ENCODE peak calls at places on chromosomes 16 and 17, in five cellular contexts. One of them, this sample, is unnamed.
A peak's percentile ranks its signal among the peaks of the same experiment; 100 is the strongest.

GRCh38 chr16:24844101-24845030 is 1.4 kb upstream of the SLC5A11 start:
- DNase-seq in heart left ventricle: no peak
- DNase-seq in esophagus squamous epithelium: no peak
- DNase-seq in NB4: no peak
- DNase-seq in HCT116: peak; percentile 42
- DNase-seq in this sample: no peak

GRCh38 chr16:56203052-56203451 is 11.8 kb downstream of the GNAO1 start:
- DNase-seq in heart left ventricle: no peak
- DNase-seq in esophagus squamous epithelium: no peak
- DNase-seq in NB4: peak; percentile 75
- DNase-seq in HCT116: peak; percentile 16
- DNase-seq in this sample: peak; percentile 39

GRCh38 chr17:30161601-30162000 is 45.0 kb downstream of the NSRP1 start:
- DNase-seq in heart left ventricle: no peak
- DNase-seq in esophagus squamous epithelium: no peak
- DNase-seq in NB4: no peak
- DNase-seq in HCT116: no peak
- DNase-seq in this sample: no peak

GRCh38 chr17:4978720-4979119 is 8.8 kb downstream of the CAMTA2 start:
- DNase-seq in heart left ventricle: no peak
- DNase-seq in esophagus squamous epithelium: no peak
- DNase-seq in NB4: peak; percentile 61
- DNase-seq in HCT116: no peak
- DNase-seq in this sample: no peak

GRCh38 chr17:80769936-80770625 is 221.6 kb upstream of the CHMP6 start:
- DNase-seq in heart left ventricle: no peak
- DNase-seq in esophagus squamous epithelium: no peak
- DNase-seq in NB4: no peak
- DNase-seq in HCT116: no peak
- DNase-seq in this sample: no peak

GRCh38 chr16:10256855-10257641 is 74.8 kb upstream of the GRIN2A start:
- DNase-seq in heart left ventricle: peak; percentile 25
- DNase-seq in esophagus squamous epithelium: no peak
- DNase-seq in NB4: peak; percentile 43
- DNase-seq in HCT116: no peak
- DNase-seq in this sample: peak; percentile 37

GRCh38 chr16:86231321-86231995 is 278.9 kb upstream of the FOXF1 start:
- DNase-seq in heart left ventricle: no peak
- DNase-seq in esophagus squamous epithelium: no peak
- DNase-seq in NB4: no peak
- DNase-seq in HCT116: no peak
- DNase-seq in this sample: no peak

GRCh38 chr17:59561042-59561441 is 4.4 kb upstream of the DHX40 start:
- DNase-seq in heart left ventricle: no peak
- DNase-seq in esophagus squamous epithelium: no peak
- DNase-seq in NB4: peak; percentile 79
- DNase-seq in HCT116: peak; percentile 65
- DNase-seq in this sample: peak; percentile 35

GRCh38 chr16:53881371-53881770 is 177.4 kb downstream of the FTO start:
- DNase-seq in heart left ventricle: no peak
- DNase-seq in esophagus squamous epithelium: no peak
- DNase-seq in NB4: no peak
- DNase-seq in HCT116: peak; percentile 44
- DNase-seq in this sample: peak; percentile 9

GRCh38 chr17:29625037-29625750 is 2.5 kb upstream of the CORO6 start:
- DNase-seq in heart left ventricle: no peak
- DNase-seq in esophagus squamous epithelium: no peak
- DNase-seq in NB4: no peak
- DNase-seq in HCT116: peak; percentile 43
- DNase-seq in this sample: no peak

GRCh38 chr17:62628845-62629555 is 1.5 kb downstream of the MRC2 start:
- DNase-seq in heart left ventricle: no peak
- DNase-seq in esophagus squamous epithelium: no peak
- DNase-seq in NB4: peak; percentile 62
- DNase-seq in HCT116: no peak
- DNase-seq in this sample: no peak

GRCh38 chr17:70278846-70279465 is 109.6 kb downstream of the KCNJ2 start:
- DNase-seq in heart left ventricle: no peak
- DNase-seq in esophagus squamous epithelium: no peak
- DNase-seq in NB4: no peak
- DNase-seq in HCT116: no peak
- DNase-seq in this sample: no peak

GRCh38 chr17:45852535-45853297 is 8.0 kb downstream of the SPPL2C start:
- DNase-seq in heart left ventricle: no peak
- DNase-seq in esophagus squamous epithelium: no peak
- DNase-seq in NB4: peak; percentile 73
- DNase-seq in HCT116: peak; percentile 60
- DNase-seq in this sample: peak; percentile 74

GRCh38 chr17:18772471-18772870 is 8.5 kb upstream of the TVP23B start:
- DNase-seq in heart left ventricle: no peak
- DNase-seq in esophagus squamous epithelium: no peak
- DNase-seq in NB4: no peak
- DNase-seq in HCT116: no peak
- DNase-seq in this sample: no peak

GRCh38 chr16:79838860-79839259 is 238.3 kb upstream of the MAF start:
- DNase-seq in heart left ventricle: no peak
- DNase-seq in esophagus squamous epithelium: no peak
- DNase-seq in NB4: no peak
- DNase-seq in HCT116: no peak
- DNase-seq in this sample: no peak

GRCh38 chr17:34378664-34379101 is 15.7 kb upstream of the CCL1 start:
- DNase-seq in heart left ventricle: no peak
- DNase-seq in esophagus squamous epithelium: no peak
- DNase-seq in NB4: peak; percentile 86
- DNase-seq in HCT116: no peak
- DNase-seq in this sample: no peak

GRCh38 chr16:10016761-10017160 is 165.5 kb downstream of the GRIN2A start:
- DNase-seq in heart left ventricle: no peak
- DNase-seq in esophagus squamous epithelium: no peak
- DNase-seq in NB4: no peak
- DNase-seq in HCT116: no peak
- DNase-seq in this sample: no peak

GRCh38 chr17:73458191-73458590 is 146.4 kb upstream of the CDC42EP4 start:
- DNase-seq in heart left ventricle: no peak
- DNase-seq in esophagus squamous epithelium: no peak
- DNase-seq in NB4: no peak
- DNase-seq in HCT116: no peak
- DNase-seq in this sample: no peak

GRCh38 chr17:49361902-49362722 is at the start of gene ZNF652:
- DNase-seq in heart left ventricle: peak; percentile 93
- DNase-seq in esophagus squamous epithelium: peak; percentile 68
- DNase-seq in NB4: peak; percentile 87
- DNase-seq in HCT116: peak; percentile 93
- DNase-seq in this sample: peak; percentile 95

GRCh38 chr16:49055824-49056545 is 225.7 kb downstream of the CBLN1 start:
- DNase-seq in heart left ventricle: no peak
- DNase-seq in esophagus squamous epithelium: no peak
- DNase-seq in NB4: peak; percentile 64
- DNase-seq in HCT116: no peak
- DNase-seq in this sample: no peak

GRCh38 chr16:30748634-30749445 is 615 bp downstream of the PHKG2 start:
- DNase-seq in heart left ventricle: no peak
- DNase-seq in esophagus squamous epithelium: no peak
- DNase-seq in NB4: peak; percentile 53
- DNase-seq in HCT116: no peak
- DNase-seq in this sample: no peak

GRCh38 chr17:54405826-54406225 is 494.8 kb upstream of the TOM1L1 start:
- DNase-seq in heart left ventricle: no peak
- DNase-seq in esophagus squamous epithelium: no peak
- DNase-seq in NB4: no peak
- DNase-seq in HCT116: no peak
- DNase-seq in this sample: no peak

GRCh38 chr17:67171560-67171959 is 73.4 kb downstream of the HELZ start:
- DNase-seq in heart left ventricle: no peak
- DNase-seq in esophagus squamous epithelium: no peak
- DNase-seq in NB4: no peak
- DNase-seq in HCT116: no peak
- DNase-seq in this sample: no peak

GRCh38 chr16:64469906-64470702 is 651.8 kb downstream of the CDH11 start:
- DNase-seq in heart left ventricle: no peak
- DNase-seq in esophagus squamous epithelium: no peak
- DNase-seq in NB4: no peak
- DNase-seq in HCT116: no peak
- DNase-seq in this sample: no peak

GRCh38 chr17:63929860-63930766 is 2.0 kb downstream of the CD79B start:
- DNase-seq in heart left ventricle: no peak
- DNase-seq in esophagus squamous epithelium: no peak
- DNase-seq in NB4: no peak
- DNase-seq in HCT116: no peak
- DNase-seq in this sample: no peak

GRCh38 chr17:42321555-42321954 is 33.3 kb downstream of the STAT5A start:
- DNase-seq in heart left ventricle: no peak
- DNase-seq in esophagus squamous epithelium: no peak
- DNase-seq in NB4: no peak
- DNase-seq in HCT116: no peak
- DNase-seq in this sample: no peak

GRCh38 chr17:63349478-63350000 is 96.6 kb downstream of the CYB561 start:
- DNase-seq in heart left ventricle: no peak
- DNase-seq in esophagus squamous epithelium: no peak
- DNase-seq in NB4: no peak
- DNase-seq in HCT116: no peak
- DNase-seq in this sample: no peak

GRCh38 chr17:83012161-83012800 is 67.1 kb upstream of the METRNL start:
- DNase-seq in heart left ventricle: no peak
- DNase-seq in esophagus squamous epithelium: no peak
- DNase-seq in NB4: no peak
- DNase-seq in HCT116: no peak
- DNase-seq in this sample: no peak

GRCh38 chr17:309361-309888 is 43.2 kb downstream of the RPH3AL start:
- DNase-seq in heart left ventricle: no peak
- DNase-seq in esophagus squamous epithelium: no peak
- DNase-seq in NB4: peak; percentile 53
- DNase-seq in HCT116: no peak
- DNase-seq in this sample: no peak

GRCh38 chr17:5618511-5618910 is 34.2 kb upstream of the NLRP1 start:
- DNase-seq in heart left ventricle: no peak
- DNase-seq in esophagus squamous epithelium: no peak
- DNase-seq in NB4: no peak
- DNase-seq in HCT116: no peak
- DNase-seq in this sample: no peak

GRCh38 chr17:35038434-35038833 is 25.1 kb downstream of the RFFL start:
- DNase-seq in heart left ventricle: no peak
- DNase-seq in esophagus squamous epithelium: no peak
- DNase-seq in NB4: no peak
- DNase-seq in HCT116: no peak
- DNase-seq in this sample: no peak

GRCh38 chr17:56185491-56185890 is 32.2 kb downstream of the ANKFN1 start:
- DNase-seq in heart left ventricle: no peak
- DNase-seq in esophagus squamous epithelium: no peak
- DNase-seq in NB4: no peak
- DNase-seq in HCT116: no peak
- DNase-seq in this sample: no peak

GRCh38 chr17:56184650-56185049 is 31.4 kb downstream of the ANKFN1 start:
- DNase-seq in heart left ventricle: no peak
- DNase-seq in esophagus squamous epithelium: no peak
- DNase-seq in NB4: peak; percentile 64
- DNase-seq in HCT116: no peak
- DNase-seq in this sample: no peak

GRCh38 chr17:56185905-56186783 is 32.9 kb downstream of the ANKFN1 start:
- DNase-seq in heart left ventricle: no peak
- DNase-seq in esophagus squamous epithelium: no peak
- DNase-seq in NB4: peak; percentile 18
- DNase-seq in HCT116: no peak
- DNase-seq in this sample: peak; percentile 30
- TF ChIP-seq POLR2A in heart left ventricle: no peak
- TF ChIP-seq POLR2A in esophagus squamous epithelium: no peak
- TF ChIP-seq POLR2A in NB4: no peak
- TF ChIP-seq POLR2A in HCT116: no peak
- TF ChIP-seq POLR2A in this sample: no peak

DNA sequence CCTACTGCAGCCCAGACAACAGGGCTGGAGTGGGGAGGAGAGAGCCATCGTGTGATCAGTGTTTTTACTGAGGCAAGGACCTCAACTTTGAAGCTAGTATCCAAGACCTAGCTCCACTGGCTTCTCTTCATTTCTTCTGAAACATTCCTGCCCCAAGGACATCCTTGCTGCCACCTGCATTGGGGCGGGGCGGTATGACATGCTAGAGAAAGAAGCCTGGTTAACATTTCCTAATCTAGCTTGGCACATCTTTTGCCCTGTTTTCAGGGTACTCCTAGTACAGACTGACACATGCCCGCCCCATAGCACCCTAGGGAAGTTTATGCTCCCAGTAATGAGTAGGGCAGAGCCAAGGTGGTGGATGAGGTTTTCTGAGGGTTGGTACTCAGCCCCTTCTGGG is 17.8 kb upstream of the ANKRD40CL start:
- DNase-seq in heart left ventricle: no peak
- DNase-seq in esophagus squamous epithelium: no peak
- DNase-seq in NB4: no peak
- DNase-seq in HCT116: no peak
- DNase-seq in this sample: no peak
- TF ChIP-seq POLR2A in heart left ventricle: no peak
- TF ChIP-seq POLR2A in esophagus squamous epithelium: no peak
- TF ChIP-seq POLR2A in NB4: no peak
- TF ChIP-seq POLR2A in HCT116: no peak
- TF ChIP-seq POLR2A in this sample: no peak

GRCh38 chr17:39626671-39627169 is at the start of gene PPP1R1B:
- DNase-seq in heart left ventricle: no peak
- DNase-seq in esophagus squamous epithelium: no peak
- DNase-seq in NB4: no peak
- DNase-seq in HCT116: no peak
- DNase-seq in this sample: no peak
- TF ChIP-seq POLR2A in heart left ventricle: no peak
- TF ChIP-seq POLR2A in esophagus squamous epithelium: no peak
- TF ChIP-seq POLR2A in NB4: no peak
- TF ChIP-seq POLR2A in HCT116: no peak
- TF ChIP-seq POLR2A in this sample: no peak

DNA sequence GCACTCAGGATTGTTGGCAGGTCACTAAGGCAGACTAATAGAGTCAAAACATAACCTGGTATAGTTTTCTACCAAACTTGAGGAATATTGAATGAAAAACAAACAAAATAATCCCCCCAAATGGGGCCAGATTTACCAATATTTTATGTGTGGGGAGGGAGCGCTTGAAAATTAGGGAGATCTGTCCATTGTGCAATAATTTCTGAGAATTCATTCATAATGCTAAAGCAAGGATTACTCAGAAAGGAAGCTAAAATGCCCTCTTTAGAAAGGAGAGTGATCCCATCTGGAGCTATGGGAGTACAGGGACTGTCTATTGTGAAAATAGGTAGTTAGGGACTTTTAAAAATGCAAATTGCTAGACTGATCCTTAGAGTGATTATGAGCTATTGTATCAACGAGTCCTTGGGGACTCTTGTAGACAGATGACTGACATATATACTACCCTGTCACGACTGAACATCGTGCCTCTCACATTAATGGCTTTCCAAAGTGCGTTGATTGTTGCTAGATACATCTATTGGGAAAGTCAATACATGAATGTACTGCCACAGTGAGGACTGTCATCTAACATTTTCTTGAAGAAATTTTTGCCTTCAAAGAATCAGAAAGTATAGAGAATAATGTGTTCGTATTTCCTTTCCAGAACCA is 193.7 kb downstream of the AATF start:
- DNase-seq in heart left ventricle: no peak
- DNase-seq in esophagus squamous epithelium: no peak
- DNase-seq in NB4: no peak
- DNase-seq in HCT116: no peak
- DNase-seq in this sample: no peak
- TF ChIP-seq POLR2A in heart left ventricle: no peak
- TF ChIP-seq POLR2A in esophagus squamous epithelium: no peak
- TF ChIP-seq POLR2A in NB4: no peak
- TF ChIP-seq POLR2A in HCT116: no peak
- TF ChIP-seq POLR2A in this sample: no peak

GRCh38 chr17:81851423-81851822 is 8.9 kb downstream of the P4HB start:
- DNase-seq in heart left ventricle: no peak
- DNase-seq in esophagus squamous epithelium: no peak
- DNase-seq in NB4: no peak
- DNase-seq in HCT116: no peak
- DNase-seq in this sample: no peak
- TF ChIP-seq POLR2A in heart left ventricle: no peak
- TF ChIP-seq POLR2A in esophagus squamous epithelium: no peak
- TF ChIP-seq POLR2A in NB4: no peak
- TF ChIP-seq POLR2A in HCT116: no peak
- TF ChIP-seq POLR2A in this sample: no peak